ENCODE peak calls at places on chromosomes 3 and 15, in six cellular contexts. J is GF-D8; H is pancreas; L is naive thymus-derived CD4-positive, alpha-beta T cell; U is cardiac fibroblast; X is GM23248. B is an unnamed sample.

GRCh38 chr3:188772886-188773285 is 398.9 kb upstream of the TPRG1 start:
- DNase-seq in J (no peak), H (peak), L (no peak), U (peak), X (peak), B (no peak)

GRCh38 chr3:126569390-126569975 is 10.8 kb upstream of the C3orf22 start:
- DNase-seq in J (no peak), H (no peak), L (no peak), U (no peak), X (no peak), B (no peak)

GRCh38 chr15:68080783-68081182 is 26.7 kb downstream of the PIAS1 start:
- DNase-seq in J (no peak), H (no peak), L (no peak), U (no peak), X (no peak), B (no peak)

GRCh38 chr15:65055201-65055870 is 10.1 kb downstream of the SLC51B start:
- DNase-seq in J (no peak), H (no peak), L (no peak), U (no peak), X (peak), B (no peak)

GRCh38 chr3:150599611-150600297 is 3.4 kb upstream of the SELENOT start:
- DNase-seq in J (peak), H (no peak), L (no peak), U (peak), X (peak), B (peak)

GRCh38 chr15:74800559-74801094 is 12.0 kb upstream of the LMAN1L start:
- DNase-seq in J (no peak), H (no peak), L (no peak), U (no peak), X (no peak), B (no peak)

GRCh38 chr15:83670628-83671027 is 16.7 kb downstream of the ADAMTSL3 start:
- DNase-seq in J (no peak), H (no peak), L (no peak), U (no peak), X (no peak), B (no peak)

GRCh38 chr3:183073839-183074615 is 25.3 kb downstream of the MCCC1 start:
- DNase-seq in J (no peak), H (no peak), L (no peak), U (peak), X (peak), B (no peak)

GRCh38 chr3:95626107-95626506 is 1188.3 kb upstream of the EPHA6 start:
- DNase-seq in J (no peak), H (no peak), L (no peak), U (no peak), X (no peak), B (no peak)

GRCh38 chr3:129441782-129442181 is 1.8 kb downstream of the IFT122 start:
- DNase-seq in J (peak), H (no peak), L (no peak), U (peak), X (peak), B (no peak)

GRCh38 chr3:142723665-142723967 is 218 bp upstream of the TRPC1 start:
- DNase-seq in J (no peak), H (no peak), L (no peak), U (no peak), X (no peak), B (no peak)

GRCh38 chr3:122577409-122578028 is at the start of gene PARP15:
- DNase-seq in J (no peak), H (no peak), L (peak), U (no peak), X (peak), B (no peak)

B was measured in Caco-2.